ENCODE peak calls at places on chromosomes 3 and 15, in five cellular contexts. D is NCI-H1694 treated with DMSO at 0.1 percent for 48 hours; Z is mesenteric fat pad; L is NCI-H1092 treated with DMSO at 0.1 percent for 48 hours; H is stimulated activated CD4-positive, alpha-beta T cell treated with anti-CD3 and anti-CD28 coated beads, Interleukin-15, amount 100 ng/mL, for 1 hour. E is an unnamed sample.

GRCh38 chr15:88664151-88664778 is 25.4 kb downstream of the ISG20 start:
- DNase-seq in Z (peak), L (no peak), H (no peak), D (no peak), E (peak)

GRCh38 chr3:45509038-45509767 is 85.3 kb upstream of the LIMD1 start:
- DNase-seq in D (peak), L (no peak), Z (no peak), H (no peak), E (no peak)

GRCh38 chr3:52809821-52810377 is 15.3 kb downstream of the ITIH3 start:
- DNase-seq in L (peak), D (no peak), H (no peak), Z (no peak), E (no peak)

GRCh38 chr15:47688573-47689086 is 28.7 kb upstream of the SEMA6D start:
- DNase-seq in D (no peak), H (no peak), L (no peak), Z (no peak), E (no peak)

GRCh38 chr3:64027708-64028107 is 4.4 kb upstream of the PSMD6 start:
- DNase-seq in L (no peak), Z (no peak), H (no peak), D (no peak), E (no peak)

GRCh38 chr3:159032311-159032710 is 230.5 kb downstream of the MFSD1 start:
- DNase-seq in Z (no peak), D (no peak), H (no peak), L (no peak), E (no peak)

GRCh38 chr3:46981932-46982471 is 2.5 kb downstream of the NBEAL2 start:
- DNase-seq in D (no peak), L (no peak), H (no peak), Z (no peak), E (no peak)

GRCh38 chr15:74040115-74040850 is 42.1 kb downstream of the GOLGA6A start:
- DNase-seq in H (no peak), Z (no peak), D (no peak), L (no peak), E (no peak)

GRCh38 chr3:94026623-94027022 is 1.8 kb downstream of the STX19 start:
- DNase-seq in Z (no peak), D (no peak), L (no peak), H (no peak), E (no peak)

GRCh38 chr3:194782767-194783404 is 97.2 kb downstream of the FAM43A start:
- DNase-seq in D (no peak), Z (no peak), L (peak), H (no peak), E (no peak)

GRCh38 chr3:39808467-39809180 is 785 bp upstream of the MYRIP start:
- DNase-seq in D (no peak), L (peak), Z (no peak), H (no peak), E (no peak)

GRCh38 chr3:195209836-195210551 is 61.0 kb downstream of the XXYLT1 start:
- DNase-seq in H (no peak), Z (peak), L (no peak), D (no peak), E (no peak)

GRCh38 chr3:160210799-160211221 is 14.4 kb upstream of the C3orf80 start:
- DNase-seq in H (no peak), D (no peak), L (no peak), Z (no peak), E (no peak)

GRCh38 chr3:41159581-41160189 is 39.6 kb upstream of the CTNNB1 start:
- DNase-seq in Z (no peak), D (no peak), H (no peak), L (no peak), E (no peak)

GRCh38 chr15:45795487-45796069 is 160.7 kb downstream of the SQOR start:
- DNase-seq in H (no peak), L (peak), Z (no peak), D (peak), E (no peak)

GRCh38 chr3:141276398-141276797 is 44.8 kb downstream of the PXYLP1 start:
- DNase-seq in Z (no peak), D (no peak), H (no peak), L (no peak), E (no peak)

GRCh38 chr15:64213646-64214045 is 50.8 kb upstream of the PPIB start:
- DNase-seq in H (no peak), Z (no peak), D (no peak), L (no peak), E (no peak)

GRCh38 chr3:167289435-167289834 is 90.7 kb downstream of the ZBBX start:
- DNase-seq in H (no peak), L (no peak), D (no peak), Z (no peak), E (no peak)

GRCh38 chr15:27989428-27989827 is 109.7 kb downstream of the OCA2 start:
- DNase-seq in Z (no peak), H (no peak), D (no peak), L (no peak), E (no peak)

GRCh38 chr3:114745322-114746240 is 401.5 kb downstream of the ZBTB20 start:
- DNase-seq in Z (no peak), H (no peak), D (no peak), L (no peak), E (no peak)

GRCh38 chr3:183218826-183219225 is 34.2 kb upstream of the B3GNT5 start:
- DNase-seq in L (no peak), H (no peak), D (no peak), Z (no peak), E (no peak)

GRCh38 chr3:37287776-37288175 is 113.4 kb upstream of the LRRFIP2 start:
- DNase-seq in H (no peak), Z (no peak), L (no peak), D (no peak), E (no peak)

GRCh38 chr3:127690106-127690505 is 17.4 kb downstream of the ABTB1 start:
- DNase-seq in H (no peak), Z (peak), L (no peak), D (no peak), E (peak)

GRCh38 chr3:127833281-127834032 is 11.1 kb upstream of the MGLL start:
- DNase-seq in D (no peak), H (no peak), L (no peak), Z (peak), E (no peak)

GRCh38 chr3:122271246-122271898 is 53.7 kb upstream of the CSTA start:
- DNase-seq in Z (no peak), L (no peak), D (no peak), H (no peak), E (no peak)

GRCh38 chr15:94252223-94252766 is 20.9 kb downstream of the MCTP2 start:
- DNase-seq in D (no peak), L (no peak), H (no peak), Z (no peak), E (no peak)

GRCh38 chr3:14514323-14514720 is 25.8 kb downstream of the GRIP2 start:
- DNase-seq in L (no peak), H (no peak), D (no peak), Z (peak), E (peak)

GRCh38 chr3:21486381-21486935 is 264.6 kb downstream of the ZNF385D start:
- DNase-seq in L (no peak), H (no peak), Z (no peak), D (no peak), E (no peak)

GRCh38 chr3:18648868-18649450 is 223.8 kb upstream of the SATB1 start:
- DNase-seq in H (no peak), Z (no peak), D (no peak), L (no peak), E (no peak)

GRCh38 chr3:149662240-149662887 is 4.5 kb upstream of the WWTR1 start:
- DNase-seq in H (no peak), L (no peak), D (no peak), Z (no peak), E (no peak)

GRCh38 chr3:139108253-139108969 is 63.7 kb upstream of the PRR23C start:
- DNase-seq in Z (peak), D (no peak), H (no peak), L (no peak), E (no peak)

GRCh38 chr3:107284570-107284969 is 92.7 kb upstream of the CCDC54 start:
- DNase-seq in H (no peak), Z (no peak), D (no peak), L (no peak), E (no peak)

GRCh38 chr15:36645106-36645505 is 65.7 kb downstream of the CDIN1 start:
- DNase-seq in D (peak), Z (no peak), L (no peak), H (no peak), E (no peak)

GRCh38 chr3:102053375-102053989 is 204.2 kb downstream of the NFKBIZ start:
- DNase-seq in H (no peak), L (no peak), D (no peak), Z (no peak), E (no peak)

GRCh38 chr3:197174927-197175326 is 123.5 kb downstream of the DLG1 start:
- DNase-seq in Z (no peak), L (no peak), D (no peak), H (no peak), E (no peak)

GRCh38 chr3:39095146-39095677 is 12.2 kb downstream of the GORASP1 start:
- DNase-seq in Z (no peak), D (no peak), H (no peak), L (no peak), E (no peak)